ENCODE peak calls at places on chromosomes 16 and 17, in five cellular contexts. W, S, A, F and V are unnamed samples.

GRCh38 chr17:66727634-66728570 is 107.0 kb upstream of the CACNG5 start:
- DNase-seq in W (peak; percentile 35), S (peak; percentile 40), A (peak; percentile 52), F (peak; percentile 28), V (peak; percentile 34)

GRCh38 chr16:56848056-56848936 is 16.7 kb upstream of the SLC12A3 start:
- DNase-seq in W (no peak), S (no peak), A (no peak), F (no peak), V (no peak)

GRCh38 chr17:50059256-50059655 is 3.3 kb downstream of the ITGA3 start:
- DNase-seq in W (no peak), S (no peak), A (peak; percentile 64), F (no peak), V (no peak)

GRCh38 chr17:74642995-74643394 is 19.5 kb upstream of the CD300E start:
- DNase-seq in W (no peak), S (no peak), A (no peak), F (no peak), V (no peak)

GRCh38 chr17:61408151-61409041 is 8.8 kb downstream of the TBX2 start:
- DNase-seq in W (no peak), S (no peak), A (no peak), F (peak; percentile 19), V (no peak)

GRCh38 chr16:58515871-58516767 is 802 bp downstream of the SETD6 start:
- DNase-seq in W (peak; percentile 33), S (no peak), A (peak; percentile 70), F (no peak), V (no peak)

GRCh38 chr17:71023631-71024030 is 854.3 kb downstream of the KCNJ2 start:
- DNase-seq in W (no peak), S (no peak), A (no peak), F (no peak), V (no peak)

GRCh38 chr17:19513897-19514488 is 19.7 kb upstream of the SLC47A1 start:
- DNase-seq in W (peak; percentile 70), S (peak; percentile 52), A (peak; percentile 74), F (peak; percentile 62), V (peak; percentile 55)

GRCh38 chr17:50905460-50905803 is 39.3 kb upstream of the TOB1 start:
- DNase-seq in W (no peak), S (no peak), A (peak; percentile 78), F (no peak), V (no peak)

GRCh38 chr17:45040459-45040858 is 11.0 kb downstream of the DCAKD start:
- DNase-seq in W (no peak), S (no peak), A (no peak), F (no peak), V (no peak)

GRCh38 chr16:50407351-50407750 is 38.6 kb upstream of the BRD7 start:
- DNase-seq in W (peak; percentile 7), S (no peak), A (no peak), F (no peak), V (no peak)

GRCh38 chr17:44345497-44346026 is 460 bp downstream of the GRN start:
- DNase-seq in W (peak; percentile 49), S (no peak), A (peak; percentile 44), F (no peak), V (peak; percentile 84)

GRCh38 chr17:66098040-66098439 is 93.9 kb downstream of the CEP112 start:
- DNase-seq in W (no peak), S (no peak), A (no peak), F (no peak), V (no peak)

GRCh38 chr16:19227643-19228042 is 57.9 kb upstream of the CLEC19A start:
- DNase-seq in W (no peak), S (no peak), A (no peak), F (no peak), V (no peak)

GRCh38 chr17:61817452-61817851 is 45.9 kb downstream of the BRIP1 start:
- DNase-seq in W (no peak), S (no peak), A (no peak), F (no peak), V (no peak)

DNA sequence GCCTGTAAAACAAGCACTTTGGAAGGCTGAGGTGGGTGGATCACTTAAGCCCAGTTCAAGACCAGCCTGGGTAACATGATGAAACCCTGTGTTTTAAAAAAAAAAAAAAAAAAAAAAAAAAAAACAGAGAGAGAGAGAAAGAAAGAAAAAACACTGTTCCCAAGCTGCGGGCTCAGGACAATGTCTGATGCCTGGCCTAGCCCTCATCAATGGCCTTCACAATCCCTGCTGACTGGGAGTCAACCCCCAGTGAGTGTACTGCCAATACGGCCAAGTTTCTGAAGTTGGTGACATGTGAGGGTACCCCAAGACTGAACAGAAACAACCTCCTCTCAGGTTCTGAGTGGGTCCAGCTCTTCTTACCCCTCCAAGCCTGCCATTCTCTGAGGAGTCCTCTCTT is 116.5 kb downstream of the ZNF778 start:
- DNase-seq in W (no peak), S (no peak), A (no peak), F (no peak), V (no peak)
- H3K4me1 ChIP-seq in W (peaks cover 80% of the 10 kb centered on the region), S (peaks cover 93% of the 10 kb centered on the region), A (peaks cover 98% of the 10 kb centered on the region), F (peaks cover 65% of the 10 kb centered on the region), V (peaks cover 31% of the 10 kb centered on the region)

DNA sequence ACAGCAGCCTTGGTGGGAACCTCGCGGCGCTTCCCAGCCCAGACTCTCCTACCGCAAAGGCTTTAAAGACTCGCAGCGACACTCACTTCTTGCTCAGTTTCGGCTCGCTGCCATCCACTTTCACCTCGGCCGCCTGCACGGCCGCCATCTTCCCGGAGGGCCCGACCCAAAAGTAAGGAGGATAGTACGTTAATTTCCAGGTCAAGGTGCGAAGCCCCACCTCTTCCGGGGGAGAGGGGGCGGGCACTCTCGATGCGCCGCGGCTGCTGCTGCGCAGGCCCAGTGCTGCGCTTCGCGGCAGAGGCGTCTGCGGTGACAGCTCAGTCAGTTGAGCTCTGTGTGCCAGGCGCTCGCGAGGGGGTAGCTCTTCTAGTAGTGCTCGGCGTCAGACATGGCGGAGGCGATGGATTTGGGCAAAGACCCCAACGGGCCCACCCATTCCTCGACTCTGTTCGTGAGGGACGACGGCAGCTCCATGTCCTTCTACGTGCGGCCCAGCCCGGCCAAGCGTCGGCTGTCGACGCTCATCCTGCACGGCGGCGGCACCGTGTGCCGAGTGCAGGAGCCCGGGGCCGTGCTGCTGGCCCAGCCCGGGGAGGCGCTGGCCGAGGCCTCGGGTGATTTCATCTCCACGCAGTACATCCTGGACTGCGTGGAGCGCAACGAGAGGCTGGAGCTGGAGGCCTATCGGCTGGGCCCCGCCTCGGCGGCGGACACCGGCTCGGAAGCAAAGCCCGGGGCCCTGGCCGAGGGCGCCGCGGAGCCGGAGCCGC is at the start of the genes KARS1 and TERF2IP:
- DNase-seq in W (peak; percentile 94), S (peak; percentile 92), A (peak; percentile 93), F (peak; percentile 91), V (peak; percentile 92)
- H3K4me1 ChIP-seq in W (peaks cover 52% of the 10 kb centered on the region), S (peaks cover 60% of the 10 kb centered on the region), A (peaks cover 65% of the 10 kb centered on the region), F (peaks cover 61% of the 10 kb centered on the region), V (peaks cover 20% of the 10 kb centered on the region)

DNA sequence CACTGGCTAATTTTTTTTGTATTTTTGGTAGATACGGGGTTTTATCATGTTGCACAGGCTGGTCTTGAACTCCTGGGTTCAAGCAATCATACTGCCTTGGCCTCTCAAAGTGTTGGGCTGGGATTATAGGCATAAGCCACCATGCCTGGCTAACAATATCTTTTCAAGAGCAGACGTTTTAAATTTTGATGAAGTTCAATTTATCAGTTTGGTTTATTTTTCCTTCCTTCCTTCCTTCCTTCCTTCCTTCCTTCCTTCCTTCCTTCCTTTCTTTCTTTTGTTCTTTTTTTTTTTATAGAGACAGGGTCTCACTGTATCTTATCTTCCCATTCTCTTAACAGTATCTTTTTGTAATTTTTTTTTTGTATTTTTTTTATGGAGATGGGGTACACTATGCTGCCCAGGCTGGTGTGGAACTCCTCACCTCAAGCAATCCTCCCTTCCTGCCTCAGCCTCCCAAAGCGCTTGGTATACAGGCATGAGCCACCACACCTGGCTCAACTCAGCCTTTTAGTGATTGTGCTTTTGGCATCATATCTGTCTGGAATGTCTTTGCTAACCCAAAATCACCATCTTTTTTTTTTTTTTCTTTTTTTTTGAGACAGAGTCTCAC is 13.6 kb upstream of the GIP start:
- DNase-seq in W (no peak), S (no peak), A (no peak), F (no peak), V (no peak)
- H3K4me1 ChIP-seq in W (no peaks in the 10 kb centered on the region), S (no peaks in the 10 kb centered on the region), A (no peaks in the 10 kb centered on the region), F (no peaks in the 10 kb centered on the region), V (no peaks in the 10 kb centered on the region)

GRCh38 chr17:46167267-46167666 is 26.0 kb downstream of the KANSL1 start:
- DNase-seq in W (no peak), S (no peak), A (no peak), F (no peak), V (no peak)

GRCh38 chr17:46163316-46163715 is 29.9 kb downstream of the KANSL1 start:
- DNase-seq in W (no peak), S (no peak), A (no peak), F (no peak), V (no peak)

GRCh38 chr17:46162871-46163270 is 30.4 kb downstream of the KANSL1 start:
- DNase-seq in W (no peak), S (no peak), A (no peak), F (no peak), V (no peak)

GRCh38 chr17:46166692-46167249 is 26.5 kb downstream of the KANSL1 start:
- DNase-seq in W (no peak), S (no peak), A (no peak), F (no peak), V (no peak)

GRCh38 chr17:46163929-46164594 is 29.2 kb downstream of the KANSL1 start:
- DNase-seq in W (no peak), S (no peak), A (no peak), F (no peak), V (no peak)
- H3K4me1 ChIP-seq in W (peaks cover 82% of the 10 kb centered on the region), S (peaks cover 82% of the 10 kb centered on the region), A (peaks cover 97% of the 10 kb centered on the region), F (peaks cover 94% of the 10 kb centered on the region), V (peaks cover 54% of the 10 kb centered on the region)

DNA sequence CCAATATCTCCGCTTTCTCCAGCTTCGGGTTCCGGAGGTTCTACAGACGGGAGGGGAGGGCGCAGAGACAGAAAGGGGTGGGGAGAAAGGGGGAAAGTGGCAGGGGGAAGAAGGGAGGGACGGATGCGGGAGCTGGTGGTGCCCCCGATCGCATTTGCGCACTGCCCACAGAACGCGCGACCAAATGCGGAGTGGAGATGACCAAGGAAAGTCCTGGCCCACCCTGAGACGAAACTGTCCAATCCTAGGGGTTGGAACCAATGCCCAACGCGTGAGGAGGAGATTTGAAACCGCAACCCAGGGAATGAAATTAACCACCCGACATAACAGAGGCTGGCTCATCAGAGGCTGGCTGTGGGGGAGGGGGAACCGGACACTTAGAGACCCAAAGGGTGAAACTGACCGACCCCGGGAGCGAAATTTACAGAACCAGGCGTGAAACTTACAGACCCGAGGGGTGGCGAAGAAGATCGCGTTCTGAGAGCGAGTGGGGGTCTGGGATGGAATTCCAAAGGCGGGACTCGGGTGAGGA is 1.4 kb downstream of the HES7 start:
- DNase-seq in W (no peak), S (no peak), A (no peak), F (no peak), V (no peak)
- H3K4me1 ChIP-seq in W (peaks cover 65% of the 10 kb centered on the region), S (peaks cover 85% of the 10 kb centered on the region), A (peaks cover 99% of the 10 kb centered on the region), F (peaks cover 84% of the 10 kb centered on the region), V (peaks cover 57% of the 10 kb centered on the region)